ENCODE peak calls at places on chromosomes 5 and 9, in six cellular contexts. C is right cardiac atrium, P is dorsolateral prefrontal cortex, N is fibroblast of lung, E is NCI-H2081, Q is mesothelial cell of epicardium. M is an unnamed sample.

GRCh38 chr5:61052870-61053269 is 107.9 kb downstream of the NDUFAF2 start:
- DNase-seq in C (no peak), P (no peak), N (peak), E (no peak), Q (no peak), M (no peak)

GRCh38 chr9:93097496-93098205 is 1.6 kb downstream of the CARD19 start:
- DNase-seq in C (no peak), P (no peak), N (no peak), E (no peak), Q (no peak), M (peak)

GRCh38 chr5:143456952-143457547 is 53.6 kb upstream of the NR3C1 start:
- DNase-seq in C (no peak), P (no peak), N (peak), E (no peak), Q (no peak), M (no peak)

GRCh38 chr5:54701179-54701578 is 183.6 kb downstream of the SNX18 start:
- DNase-seq in C (no peak), P (no peak), N (peak), E (no peak), Q (no peak), M (no peak)

GRCh38 chr5:7850533-7851239 is at the start of gene CFAP90:
- DNase-seq in C (peak), P (peak), N (peak), E (no peak), Q (peak), M (no peak)

GRCh38 chr9:14799030-14799429 is 76.5 kb upstream of the CER1 start:
- DNase-seq in C (no peak), P (no peak), N (no peak), E (no peak), Q (no peak), M (no peak)

GRCh38 chr5:143547342-143547741 is 143.9 kb upstream of the NR3C1 start:
- DNase-seq in C (no peak), P (no peak), N (no peak), E (no peak), Q (no peak), M (no peak)

GRCh38 chr5:39108987-39109386 is 34.8 kb upstream of the RICTOR start:
- DNase-seq in C (no peak), P (no peak), N (no peak), E (no peak), Q (no peak), M (no peak)

GRCh38 chr9:132214027-132214622 is 52.3 kb downstream of the NTNG2 start:
- DNase-seq in C (peak), P (peak), N (peak), E (peak), Q (peak), M (no peak)

GRCh38 chr5:124103671-124104070 is 591.7 kb downstream of the CSNK1G3 start:
- DNase-seq in C (no peak), P (no peak), N (peak), E (no peak), Q (no peak), M (no peak)

M was measured in D721Med.